ENCODE peak calls at places on chromosomes 4 and X, in five cellular contexts. L is activated B cell treated with CpG ODN at 0.5 μM for 24 hours, J is GM13977, P is heart right ventricle, V is progenitor cell of endocrine pancreas. G is an unnamed sample.

GRCh38 chr4:41991916-41992767 is 1.8 kb downstream of the SLC30A9 start:
- DNase-seq in L (no peak), V (no peak), P (no peak), J (no peak), G (no peak)

GRCh38 chrX:14080031-14080430 is 50.3 kb upstream of the GEMIN8 start:
- DNase-seq in J (no peak), P (no peak), L (no peak), V (no peak), G (no peak)

GRCh38 chr4:38094419-38094818 is 134.2 kb downstream of the PTTG2 start:
- DNase-seq in J (no peak), L (no peak), P (no peak), V (no peak), G (no peak)

GRCh38 chr4:110867251-110867960 is 244.5 kb upstream of the PITX2 start:
- DNase-seq in L (no peak), P (no peak), V (no peak), J (peak; percentile 26), G (no peak)

GRCh38 chrX:63128509-63128908 is 222.6 kb downstream of the SPIN4 start:
- DNase-seq in L (no peak), V (no peak), J (peak; percentile 11), P (no peak), G (no peak)

GRCh38 chr4:26717332-26717731 is 133.4 kb downstream of the TBC1D19 start:
- DNase-seq in L (no peak), V (no peak), J (no peak), P (no peak), G (no peak)

GRCh38 chr4:178306565-178306964 is 864.3 kb upstream of the AGA start:
- DNase-seq in J (no peak), P (no peak), V (no peak), L (no peak), G (no peak)

GRCh38 chrX:15496809-15497208 is 3.7 kb upstream of the PIR start:
- DNase-seq in J (no peak), V (no peak), P (no peak), L (no peak), G (no peak)

GRCh38 chr4:105709081-105709450 is 482 bp downstream of the GSTCD start:
- DNase-seq in P (peak; percentile 8), J (peak; percentile 38), V (no peak), L (no peak), G (no peak)

GRCh38 chr4:121728066-121728465 is 31.3 kb upstream of the ANXA5 start:
- DNase-seq in J (no peak), V (no peak), P (no peak), L (no peak), G (no peak)

DNA sequence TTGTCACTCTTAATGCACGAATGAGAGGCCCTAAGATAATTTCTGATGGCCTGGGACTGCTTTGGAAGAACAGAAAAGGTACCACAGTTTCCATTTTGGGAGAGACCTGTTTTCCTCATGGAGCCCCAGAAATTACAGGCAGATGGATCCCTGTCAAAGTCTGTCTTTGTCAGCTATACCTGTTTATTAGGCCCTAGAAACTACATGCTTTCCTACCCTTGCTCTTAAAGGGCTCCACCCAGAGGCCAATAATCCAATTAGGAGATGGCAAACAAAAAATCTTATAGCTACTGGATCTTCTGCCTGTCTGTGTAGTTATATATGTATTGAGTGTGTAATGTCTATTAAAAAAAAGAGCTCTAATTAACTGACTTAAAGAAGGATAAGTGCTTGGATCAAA is 141.3 kb downstream of the NR3C2 start:
- DNase-seq in J (no peak), P (no peak), L (no peak), V (no peak), G (no peak)
- TF ChIP-seq CTCF in J (no peak), P (no peak), L (no peak), V (no peak), G (no peak)

GRCh38 chr4:88675543-88675942 is 22.1 kb downstream of the NAP1L5 start:
- DNase-seq in J (no peak), L (no peak), V (no peak), P (no peak), G (no peak)

GRCh38 chr4:88673886-88674285 is 23.7 kb downstream of the NAP1L5 start:
- DNase-seq in P (no peak), V (no peak), J (no peak), L (no peak), G (no peak)

GRCh38 chr4:88674565-88674964 is 23.1 kb downstream of the NAP1L5 start:
- DNase-seq in L (no peak), P (no peak), V (no peak), J (no peak), G (no peak)

GRCh38 chr4:88674989-88675388 is 22.6 kb downstream of the NAP1L5 start:
- DNase-seq in V (no peak), J (no peak), L (no peak), P (no peak), G (no peak)

GRCh38 chr4:88672987-88673386 is 24.6 kb downstream of the NAP1L5 start:
- DNase-seq in V (no peak), J (peak; percentile 10), L (no peak), P (no peak), G (no peak)
- TF ChIP-seq CTCF in V (peak; percentile 73), J (peak; percentile 58), L (no peak), P (peak; percentile 49), G (no peak)

GRCh38 chr4:3249681-3250437 is 900 bp downstream of the MSANTD1 start:
- DNase-seq in J (no peak), P (no peak), L (no peak), V (no peak), G (no peak)

GRCh38 chr4:3248178-3248480 is 830 bp upstream of the MSANTD1 start:
- DNase-seq in L (no peak), J (no peak), P (no peak), V (no peak), G (no peak)

GRCh38 chr4:3250438-3250955 is 1.5 kb downstream of the MSANTD1 start:
- DNase-seq in V (peak; percentile 43), L (no peak), J (no peak), P (no peak), G (no peak)

GRCh38 chr4:3247399-3248177 is 1.4 kb upstream of the MSANTD1 start:
- DNase-seq in L (no peak), J (no peak), P (no peak), V (no peak), G (no peak)

DNA sequence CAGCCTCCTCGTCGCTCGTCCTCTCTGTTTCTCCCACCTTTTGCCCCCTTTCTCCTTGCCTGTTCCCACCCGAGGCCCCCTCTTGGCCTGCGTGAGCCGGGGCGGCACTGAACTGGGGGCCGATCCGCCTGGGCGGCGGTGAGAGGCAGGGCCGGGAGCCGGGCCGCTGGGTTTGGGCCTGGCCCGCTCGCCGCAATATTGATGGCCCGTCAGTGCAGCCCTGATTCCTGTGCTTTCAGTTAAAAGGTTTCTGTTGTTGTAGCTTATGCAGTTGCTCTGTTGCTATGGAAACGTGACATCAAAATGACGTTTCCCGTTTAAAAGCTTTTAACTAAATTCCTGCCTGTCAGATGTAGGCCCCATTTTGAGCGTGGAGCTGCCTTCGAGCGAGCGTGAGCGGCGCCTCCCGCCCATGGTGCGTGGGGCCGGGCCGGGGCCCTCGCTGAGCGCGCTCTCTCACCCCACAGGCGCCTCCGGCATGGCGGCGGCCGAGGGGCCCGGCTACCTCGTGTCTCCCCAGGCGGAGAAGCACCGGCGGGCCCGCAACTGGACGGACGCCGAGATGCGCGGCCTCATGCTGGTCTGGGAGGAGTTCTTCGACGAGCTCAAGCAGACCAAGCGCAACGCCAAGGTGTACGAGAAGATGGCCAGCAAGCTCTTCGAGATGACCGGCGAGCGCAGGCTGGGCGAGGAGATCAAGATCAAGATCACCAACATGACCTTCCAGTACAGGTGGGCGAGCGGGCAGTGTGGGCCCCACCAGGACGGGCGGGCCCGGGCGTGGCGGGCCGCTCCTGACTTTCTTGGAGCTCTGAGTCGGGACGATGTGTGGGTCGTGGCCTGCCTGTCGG is at the start of gene MSANTD1:
- DNase-seq in V (no peak), P (no peak), J (no peak), L (no peak), G (no peak)
- TF ChIP-seq CTCF in V (no peak), P (no peak), J (no peak), L (no peak), G (no peak)

GRCh38 chr4:179871726-179872125 is 2371.5 kb upstream of the TENM3 start:
- DNase-seq in P (no peak), L (no peak), V (no peak), J (no peak), G (no peak)

GRCh38 chr4:179872751-179873150 is 2370.5 kb upstream of the TENM3 start:
- DNase-seq in J (no peak), L (no peak), V (no peak), P (no peak), G (no peak)

GRCh38 chr4:179867300-179867878 is 2375.8 kb upstream of the TENM3 start:
- DNase-seq in L (peak; percentile 14), P (peak; percentile 5), V (peak; percentile 32), J (peak; percentile 45), G (no peak)
- TF ChIP-seq CTCF in L (no peak), P (peak; percentile 33), V (peak; percentile 77), J (peak; percentile 90), G (no peak)

GRCh38 chrX:119638725-119639471 is 32.7 kb upstream of the NKRF start:
- DNase-seq in P (no peak), V (no peak), J (peak; percentile 78), L (no peak), G (no peak)
- TF ChIP-seq CTCF in P (no peak), V (no peak), J (no peak), L (no peak), G (no peak)

DNA sequence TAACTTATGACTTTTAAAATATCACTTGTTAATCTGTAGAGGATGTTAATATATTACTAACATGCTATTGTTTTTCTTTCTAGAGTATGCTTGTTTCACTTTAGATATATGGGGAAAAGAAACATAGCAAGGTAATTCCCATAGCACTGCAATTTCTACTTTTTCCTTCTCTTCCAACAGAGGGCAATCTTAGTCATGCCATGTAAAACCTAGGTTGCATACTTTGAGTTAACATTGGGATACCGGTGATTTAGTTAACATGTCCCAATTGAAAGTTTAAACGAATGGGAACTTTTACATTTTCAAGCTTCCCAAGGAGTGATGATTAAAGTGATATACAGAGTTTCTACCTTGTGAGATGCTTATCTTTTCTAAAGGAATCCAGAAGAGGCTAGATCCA is 89.4 kb upstream of the IL13RA1 start:
- DNase-seq in V (no peak), P (no peak), J (no peak), L (no peak), G (no peak)
- TF ChIP-seq CTCF in V (peak; percentile 31), P (peak; percentile 27), J (no peak), L (no peak), G (no peak)

G was measured in omental fat pad.